ENCODE peak calls at places on chromosomes 11 and 22, in four cellular contexts. P is astrocyte of the spinal cord, I is MCF 10A, U is AG10803. Y is an unnamed sample.

GRCh38 chr22:50415426-50415825 is 59.4 kb downstream of the SBF1 start:
- DNase-seq in P (no peak), I (no peak), U (no peak), Y (no peak)

GRCh38 chr11:68065841-68066240 is 27.0 kb downstream of the TCIRG1 start:
- DNase-seq in P (no peak), I (no peak), U (no peak), Y (no peak)

GRCh38 chr11:22974251-22974650 is 114.0 kb upstream of the CCDC179 start:
- DNase-seq in P (no peak), I (no peak), U (no peak), Y (no peak)

GRCh38 chr11:121892131-121892681 is 223.8 kb downstream of the BLID start:
- DNase-seq in P (peak), I (peak), U (peak), Y (peak)

GRCh38 chr11:1435820-1436467 is 46.2 kb downstream of the BRSK2 start:
- DNase-seq in P (no peak), I (no peak), U (no peak), Y (no peak)

GRCh38 chr11:12746593-12747097 is 72.4 kb downstream of the TEAD1 start:
- DNase-seq in P (peak), I (peak), U (peak), Y (peak)

GRCh38 chr11:120310875-120311274 is 14.2 kb upstream of the TLCD5 start:
- DNase-seq in P (no peak), I (no peak), U (no peak), Y (no peak)

GRCh38 chr22:19550382-19550781 is 26.2 kb upstream of the CLDN5 start:
- DNase-seq in P (no peak), I (no peak), U (no peak), Y (no peak)

GRCh38 chr11:116837231-116838091 is at the start of gene APOA1:
- DNase-seq in P (no peak), I (no peak), U (no peak), Y (no peak)

GRCh38 chr22:48707749-48708557 is 1119.7 kb downstream of the BRD1 start:
- DNase-seq in P (no peak), I (no peak), U (no peak), Y (no peak)

GRCh38 chr11:65425105-65425970 is 2.7 kb downstream of the NEAT1 start:
- DNase-seq in P (peak), I (peak), U (peak), Y (no peak)

GRCh38 chr11:107695446-107695845 is 16.4 kb downstream of the SLN start:
- DNase-seq in P (no peak), I (no peak), U (peak), Y (no peak)

GRCh38 chr22:29224121-29224858 is 18.6 kb downstream of the EMID1 start:
- DNase-seq in P (no peak), I (no peak), U (peak), Y (no peak)

GRCh38 chr11:118872403-118872821 is 11.3 kb upstream of the CXCR5 start:
- DNase-seq in P (no peak), I (no peak), U (no peak), Y (no peak)

GRCh38 chr22:48710410-48710809 is 1117.3 kb downstream of the BRD1 start:
- DNase-seq in P (no peak), I (no peak), U (no peak), Y (no peak)

GRCh38 chr11:74278721-74279148 is 32.7 kb downstream of the P4HA3 start:
- DNase-seq in P (peak), I (peak), U (peak), Y (peak)

GRCh38 chr22:17077255-17077654 is 7.5 kb upstream of the IL17RA start:
- DNase-seq in P (peak), I (no peak), U (peak), Y (no peak)

GRCh38 chr11:11263238-11264030 is 89.6 kb downstream of the CSNK2A3 start:
- DNase-seq in P (no peak), I (peak), U (no peak), Y (no peak)

GRCh38 chr11:102395720-102396358 is 48.8 kb downstream of the BIRC2 start:
- DNase-seq in P (no peak), I (no peak), U (no peak), Y (no peak)

GRCh38 chr22:39634530-39635399 is 64.2 kb downstream of the CACNA1I start:
- DNase-seq in P (peak), I (peak), U (peak), Y (peak)

GRCh38 chr22:49483281-49483905 is 344.3 kb downstream of the BRD1 start:
- DNase-seq in P (no peak), I (no peak), U (no peak), Y (no peak)

GRCh38 chr11:1757861-1758610 is 5.7 kb downstream of the CTSD start:
- DNase-seq in P (no peak), I (no peak), U (no peak), Y (no peak)